ENCODE peak calls at places on chromosomes 1 and 21, in four cellular contexts. One of them, this sample, is unnamed.

GRCh38 chr1:89607156-89607555 is 25.8 kb upstream of the LRRC8C start:
- DNase-seq in IMR-90: no peak
- DNase-seq in right lobe of liver: no peak
- DNase-seq in activated T-helper 1 cell treated with anti-CD3 and anti-CD28 coated beads, Interleukin-2, amount 50 U/mL, for 16 hours: no peak
- DNase-seq in this sample: no peak

GRCh38 chr1:155011004-155011416 is 8.4 kb downstream of the ZBTB7B start:
- DNase-seq in IMR-90: no peak
- DNase-seq in right lobe of liver: no peak
- DNase-seq in activated T-helper 1 cell treated with anti-CD3 and anti-CD28 coated beads, Interleukin-2, amount 50 U/mL, for 16 hours: no peak
- DNase-seq in this sample: no peak

GRCh38 chr1:157505481-157506272 is 46.6 kb downstream of the FCRL5 start:
- DNase-seq in IMR-90: peak
- DNase-seq in right lobe of liver: peak
- DNase-seq in activated T-helper 1 cell treated with anti-CD3 and anti-CD28 coated beads, Interleukin-2, amount 50 U/mL, for 16 hours: no peak
- DNase-seq in this sample: no peak

GRCh38 chr1:34983700-34984355 is 1.3 kb downstream of the TMEM35B start:
- DNase-seq in IMR-90: peak
- DNase-seq in right lobe of liver: no peak
- DNase-seq in activated T-helper 1 cell treated with anti-CD3 and anti-CD28 coated beads, Interleukin-2, amount 50 U/mL, for 16 hours: no peak
- DNase-seq in this sample: no peak

GRCh38 chr1:156583821-156584622 is 4.5 kb downstream of the TTC24 start:
- DNase-seq in IMR-90: peak
- DNase-seq in right lobe of liver: no peak
- DNase-seq in activated T-helper 1 cell treated with anti-CD3 and anti-CD28 coated beads, Interleukin-2, amount 50 U/mL, for 16 hours: peak
- DNase-seq in this sample: peak

GRCh38 chr1:87252406-87252805 is 76.3 kb upstream of the LMO4 start:
- DNase-seq in IMR-90: peak
- DNase-seq in right lobe of liver: no peak
- DNase-seq in activated T-helper 1 cell treated with anti-CD3 and anti-CD28 coated beads, Interleukin-2, amount 50 U/mL, for 16 hours: no peak
- DNase-seq in this sample: no peak

GRCh38 chr21:17929514-17929913 is 110.4 kb upstream of the C21orf91 start:
- DNase-seq in IMR-90: no peak
- DNase-seq in right lobe of liver: no peak
- DNase-seq in activated T-helper 1 cell treated with anti-CD3 and anti-CD28 coated beads, Interleukin-2, amount 50 U/mL, for 16 hours: no peak
- DNase-seq in this sample: no peak

GRCh38 chr1:1910651-1911389 is 4.2 kb upstream of the CALML6 start:
- DNase-seq in IMR-90: no peak
- DNase-seq in right lobe of liver: no peak
- DNase-seq in activated T-helper 1 cell treated with anti-CD3 and anti-CD28 coated beads, Interleukin-2, amount 50 U/mL, for 16 hours: no peak
- DNase-seq in this sample: peak

GRCh38 chr1:151516031-151516511 is 4.9 kb downstream of the CGN start:
- DNase-seq in IMR-90: no peak
- DNase-seq in right lobe of liver: peak
- DNase-seq in activated T-helper 1 cell treated with anti-CD3 and anti-CD28 coated beads, Interleukin-2, amount 50 U/mL, for 16 hours: no peak
- DNase-seq in this sample: no peak

GRCh38 chr1:160325252-160325651 is 17.8 kb downstream of the COPA start:
- DNase-seq in IMR-90: no peak
- DNase-seq in right lobe of liver: no peak
- DNase-seq in activated T-helper 1 cell treated with anti-CD3 and anti-CD28 coated beads, Interleukin-2, amount 50 U/mL, for 16 hours: no peak
- DNase-seq in this sample: no peak

GRCh38 chr1:201295346-201295745 is 12.0 kb downstream of the PKP1 start:
- DNase-seq in IMR-90: no peak
- DNase-seq in right lobe of liver: no peak
- DNase-seq in activated T-helper 1 cell treated with anti-CD3 and anti-CD28 coated beads, Interleukin-2, amount 50 U/mL, for 16 hours: no peak
- DNase-seq in this sample: no peak

GRCh38 chr1:59034925-59035324 is 251.1 kb upstream of the JUN start:
- DNase-seq in IMR-90: no peak
- DNase-seq in right lobe of liver: no peak
- DNase-seq in activated T-helper 1 cell treated with anti-CD3 and anti-CD28 coated beads, Interleukin-2, amount 50 U/mL, for 16 hours: no peak
- DNase-seq in this sample: no peak

GRCh38 chr1:65167544-65167943 is 19.5 kb downstream of the AK4 start:
- DNase-seq in IMR-90: no peak
- DNase-seq in right lobe of liver: no peak
- DNase-seq in activated T-helper 1 cell treated with anti-CD3 and anti-CD28 coated beads, Interleukin-2, amount 50 U/mL, for 16 hours: no peak
- DNase-seq in this sample: no peak

GRCh38 chr1:60746278-60746761 is 336.0 kb upstream of the NFIA start:
- DNase-seq in IMR-90: no peak
- DNase-seq in right lobe of liver: no peak
- DNase-seq in activated T-helper 1 cell treated with anti-CD3 and anti-CD28 coated beads, Interleukin-2, amount 50 U/mL, for 16 hours: no peak
- DNase-seq in this sample: peak

GRCh38 chr1:53579221-53580008 is 120.2 kb downstream of the DMRTB1 start:
- DNase-seq in IMR-90: no peak
- DNase-seq in right lobe of liver: no peak
- DNase-seq in activated T-helper 1 cell treated with anti-CD3 and anti-CD28 coated beads, Interleukin-2, amount 50 U/mL, for 16 hours: no peak
- DNase-seq in this sample: peak

GRCh38 chr1:231011360-231011759 is 28.7 kb downstream of the FAM89A start:
- DNase-seq in IMR-90: no peak
- DNase-seq in right lobe of liver: no peak
- DNase-seq in activated T-helper 1 cell treated with anti-CD3 and anti-CD28 coated beads, Interleukin-2, amount 50 U/mL, for 16 hours: no peak
- DNase-seq in this sample: no peak

GRCh38 chr1:155319536-155319935 is 1.2 kb upstream of the RUSC1 start:
- DNase-seq in IMR-90: no peak
- DNase-seq in right lobe of liver: no peak
- DNase-seq in activated T-helper 1 cell treated with anti-CD3 and anti-CD28 coated beads, Interleukin-2, amount 50 U/mL, for 16 hours: no peak
- DNase-seq in this sample: no peak

GRCh38 chr1:206094024-206094423 is 23.2 kb downstream of the AVPR1B start:
- DNase-seq in IMR-90: no peak
- DNase-seq in right lobe of liver: no peak
- DNase-seq in activated T-helper 1 cell treated with anti-CD3 and anti-CD28 coated beads, Interleukin-2, amount 50 U/mL, for 16 hours: no peak
- DNase-seq in this sample: no peak

GRCh38 chr1:167876597-167877175 is 37.2 kb downstream of the ADCY10 start:
- DNase-seq in IMR-90: no peak
- DNase-seq in right lobe of liver: peak
- DNase-seq in activated T-helper 1 cell treated with anti-CD3 and anti-CD28 coated beads, Interleukin-2, amount 50 U/mL, for 16 hours: no peak
- DNase-seq in this sample: no peak

GRCh38 chr1:197774691-197775281 is 494 bp downstream of the DENND1B start:
- DNase-seq in IMR-90: peak
- DNase-seq in right lobe of liver: peak
- DNase-seq in activated T-helper 1 cell treated with anti-CD3 and anti-CD28 coated beads, Interleukin-2, amount 50 U/mL, for 16 hours: no peak
- DNase-seq in this sample: peak

GRCh38 chr1:114648503-114648902 is 21.3 kb downstream of the DENND2C start:
- DNase-seq in IMR-90: no peak
- DNase-seq in right lobe of liver: no peak
- DNase-seq in activated T-helper 1 cell treated with anti-CD3 and anti-CD28 coated beads, Interleukin-2, amount 50 U/mL, for 16 hours: no peak
- DNase-seq in this sample: no peak

GRCh38 chr21:45393021-45393420 is 11.9 kb upstream of the COL18A1 start:
- DNase-seq in IMR-90: no peak
- DNase-seq in right lobe of liver: peak
- DNase-seq in activated T-helper 1 cell treated with anti-CD3 and anti-CD28 coated beads, Interleukin-2, amount 50 U/mL, for 16 hours: no peak
- DNase-seq in this sample: peak

GRCh38 chr1:218728994-218729393 is 383.9 kb downstream of the TGFB2 start:
- DNase-seq in IMR-90: no peak
- DNase-seq in right lobe of liver: no peak
- DNase-seq in activated T-helper 1 cell treated with anti-CD3 and anti-CD28 coated beads, Interleukin-2, amount 50 U/mL, for 16 hours: no peak
- DNase-seq in this sample: no peak

This sample was measured in sciatic nerve.